ENCODE peak calls at places on chromosomes 5 and 9, in four cellular contexts. K is SK-N-SH, C is GM12878, H is HepG2. A is an unnamed sample.

GRCh38 chr5:177443144-177443983 is 3.2 kb upstream of the PRR7 start:
- DNase-seq in C (no peak), H (no peak), K (no peak), A (no peak)

GRCh38 chr5:124741711-124742496 is 4.5 kb downstream of the ZNF608 start:
- DNase-seq in K (no peak), C (no peak), H (no peak), A (no peak)

GRCh38 chr5:151952233-151952632 is 27.6 kb upstream of the GLRA1 start:
- DNase-seq in C (no peak), H (no peak), K (no peak), A (no peak)

GRCh38 chr9:136020671-136021070 is 59.5 kb upstream of the UBAC1 start:
- DNase-seq in K (no peak), C (no peak), H (no peak), A (no peak)

GRCh38 chr9:95025213-95026170 is 292.0 kb downstream of the FANCC start:
- DNase-seq in K (peak; percentile 73), C (no peak), H (peak; percentile 80), A (peak; percentile 93)

GRCh38 chr5:95669540-95669939 is 13.3 kb downstream of the SPATA9 start:
- DNase-seq in H (no peak), C (no peak), K (no peak), A (no peak)

GRCh38 chr9:127654619-127655018 is 42.5 kb downstream of the STXBP1 start:
- DNase-seq in C (no peak), K (no peak), H (no peak), A (no peak)

GRCh38 chr9:351916-352315 is 137.3 kb downstream of the DOCK8 start:
- DNase-seq in H (no peak), C (no peak), K (no peak), A (no peak)

GRCh38 chr9:98039474-98040072 is 17.0 kb upstream of the NANS start:
- DNase-seq in C (no peak), K (no peak), H (no peak), A (no peak)

GRCh38 chr5:9661316-9662015 is 31.3 kb upstream of the TAS2R1 start:
- DNase-seq in K (no peak), C (no peak), H (no peak), A (no peak)

GRCh38 chr5:6761333-6761732 is 48.1 kb downstream of the TENT4A start:
- DNase-seq in H (no peak), K (no peak), C (no peak), A (no peak)

GRCh38 chr9:26565131-26565530 is 327.5 kb downstream of the CAAP1 start:
- DNase-seq in H (no peak), K (no peak), C (no peak), A (no peak)

GRCh38 chr9:132443951-132444615 is 34.1 kb downstream of the CFAP77 start:
- DNase-seq in H (no peak), C (no peak), K (peak; percentile 65), A (no peak)

GRCh38 chr9:137245450-137246421 is 4.6 kb downstream of the TUBB4B start:
- DNase-seq in C (no peak), H (no peak), K (no peak), A (no peak)

GRCh38 chr5:57986746-57987145 is 473.1 kb downstream of the PLK2 start:
- DNase-seq in C (no peak), H (no peak), K (no peak), A (no peak)

GRCh38 chr5:137616046-137616445 is 116.9 kb upstream of the SPOCK1 start:
- DNase-seq in H (no peak), C (no peak), K (no peak), A (no peak)

GRCh38 chr5:42235241-42235640 is 188.0 kb upstream of the GHR start:
- DNase-seq in C (no peak), K (no peak), H (no peak), A (no peak)

GRCh38 chr9:121974421-121974820 is 118.7 kb downstream of the TTLL11 start:
- DNase-seq in K (no peak), C (no peak), H (no peak), A (no peak)

GRCh38 chr5:168947212-168947868 is 353.6 kb downstream of the SLIT3 start:
- DNase-seq in C (no peak), K (peak; percentile 78), H (peak; percentile 36), A (peak; percentile 60)
- TF ChIP-seq PBX3 in C (no peak), K (no peak), H (no peak), A (no peak)

DNA sequence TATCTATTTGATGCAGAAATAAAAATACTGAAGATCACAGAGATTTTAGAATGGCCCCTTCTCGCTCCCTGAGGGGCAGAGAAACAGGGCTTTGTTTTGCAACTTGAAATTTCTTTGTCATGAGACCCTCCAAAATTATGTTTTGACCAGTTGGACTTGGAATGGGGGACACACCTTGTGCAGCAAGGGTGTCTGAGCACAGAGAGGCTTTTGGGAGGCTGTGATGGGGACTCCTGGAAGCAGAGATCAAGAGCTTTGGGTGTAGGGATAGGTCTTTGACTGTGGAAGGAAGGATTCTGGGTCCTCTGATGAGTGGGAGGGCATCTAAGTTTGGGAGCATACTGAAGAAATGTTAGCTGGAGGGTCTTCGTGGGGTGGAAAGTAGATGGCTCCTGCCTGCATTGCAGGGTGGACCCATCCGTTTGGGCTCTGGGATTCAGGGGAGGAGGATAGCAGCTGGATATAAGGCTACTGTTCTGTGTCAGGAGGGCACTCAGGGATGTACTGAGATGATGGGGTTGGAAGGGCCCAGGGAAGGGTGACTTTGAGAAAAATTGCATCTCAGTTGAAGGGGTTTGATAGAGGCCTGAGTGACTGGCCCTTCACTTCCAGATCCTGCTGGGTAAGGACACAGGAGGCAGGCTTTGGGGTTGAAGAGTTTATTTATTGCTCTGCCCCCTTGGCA is 1.8 kb upstream of the MYORG start:
- DNase-seq in H (no peak), K (no peak), C (no peak), A (no peak)
- TF ChIP-seq PBX3 in H (no peak), K (no peak), C (no peak), A (no peak)

GRCh38 chr9:106864533-106865143 is 1.7 kb downstream of the ZNF462 start:
- DNase-seq in K (peak; percentile 34), H (no peak), C (no peak), A (peak; percentile 25)
- TF ChIP-seq PBX3 in K (no peak), H (no peak), C (no peak), A (no peak)

GRCh38 chr9:72048850-72049249 is 11.6 kb downstream of the C9orf57 start:
- DNase-seq in K (no peak), H (no peak), C (no peak), A (no peak)

GRCh38 chr9:72042928-72043327 is 17.5 kb downstream of the C9orf57 start:
- DNase-seq in C (no peak), K (no peak), H (no peak), A (no peak)

GRCh38 chr9:72041775-72042194 is 18.6 kb downstream of the C9orf57 start:
- DNase-seq in C (peak; percentile 1), K (no peak), H (no peak), A (no peak)

GRCh38 chr9:72044095-72044494 is 16.3 kb downstream of the C9orf57 start:
- DNase-seq in C (no peak), K (no peak), H (no peak), A (no peak)

GRCh38 chr9:72046593-72047456 is 13.6 kb downstream of the C9orf57 start:
- DNase-seq in K (no peak), C (no peak), H (no peak), A (no peak)
- TF ChIP-seq PBX3 in K (no peak), C (no peak), H (no peak), A (no peak)

GRCh38 chr9:6703898-6704639 is 53.7 kb upstream of the KDM4C start:
- DNase-seq in C (no peak), K (peak; percentile 97), H (peak; percentile 68), A (peak; percentile 92)
- TF ChIP-seq PBX3 in C (peak; percentile 92), K (peak; percentile 92), H (no peak), A (no peak)

GRCh38 chr9:33318781-33319180 is 28.5 kb downstream of the NFX1 start:
- DNase-seq in H (no peak), K (no peak), C (no peak), A (no peak)

GRCh38 chr9:33318225-33318624 is 27.9 kb downstream of the NFX1 start:
- DNase-seq in H (no peak), C (no peak), K (no peak), A (no peak)

GRCh38 chr9:33315371-33315770 is 25.1 kb downstream of the NFX1 start:
- DNase-seq in C (no peak), K (no peak), H (no peak), A (no peak)

GRCh38 chr9:33320230-33320567 is 29.9 kb downstream of the NFX1 start:
- DNase-seq in K (no peak), H (no peak), C (no peak), A (no peak)

DNA sequence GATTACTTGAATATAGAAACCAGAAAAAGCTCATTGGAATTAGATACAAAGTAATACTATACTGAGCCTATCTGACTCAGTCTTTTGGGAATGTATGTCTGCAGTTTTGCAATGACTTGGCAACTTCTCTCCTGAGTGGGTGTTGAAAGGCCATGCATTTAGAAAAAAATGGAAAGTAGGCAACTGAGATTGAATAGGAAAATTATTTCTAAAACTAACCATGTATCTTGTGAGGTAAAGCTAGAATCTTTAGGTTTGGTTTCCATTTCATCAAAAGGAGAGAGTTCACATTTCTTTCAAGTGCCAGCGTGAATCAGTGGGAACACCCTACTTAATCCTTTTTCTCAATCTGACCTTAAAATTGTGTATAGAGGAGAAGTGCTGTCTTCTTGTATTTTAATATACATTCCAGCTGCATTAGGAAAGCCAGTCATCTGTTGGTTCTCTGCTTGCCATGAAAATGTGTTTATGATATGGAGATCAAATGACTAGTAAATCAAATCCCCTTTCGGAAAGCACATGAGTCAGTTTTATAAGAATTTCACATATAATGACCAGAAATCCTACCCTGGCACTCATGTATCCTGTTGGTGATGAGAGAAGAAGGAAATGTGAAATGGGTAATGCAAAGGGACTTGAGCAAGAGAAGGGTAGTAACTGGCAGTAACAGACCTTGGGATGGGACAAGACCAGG is 30.4 kb downstream of the NFX1 start:
- DNase-seq in C (no peak), K (no peak), H (no peak), A (peak; percentile 59)
- TF ChIP-seq PBX3 in C (no peak), K (peak; percentile 88), H (no peak), A (no peak)

GRCh38 chr9:134986957-134987356 is 69.2 kb upstream of the FCN1 start:
- DNase-seq in K (no peak), H (no peak), C (no peak), A (no peak)
- TF ChIP-seq PBX3 in K (no peak), H (no peak), C (no peak), A (no peak)

A was measured in A549.